ENCODE peak calls at places on chromosomes 12 and 14, in seven cellular contexts. C, Y, R, U, W, S and V are unnamed samples.
A peak's percentile ranks its signal among the peaks of the same experiment; 100 is the strongest.

GRCh38 chr12:109998241-109998903 is 858 bp upstream of the ANKRD13A start:
- DNase-seq in C (no peak), Y (no peak), R (no peak), U (no peak), W (no peak), S (no peak), V (no peak)

GRCh38 chr12:98296462-98297079 is 218.8 kb upstream of the TMPO start:
- DNase-seq in C (no peak), Y (no peak), R (no peak), U (no peak), W (no peak), S (peak; percentile 18), V (no peak)

GRCh38 chr12:6367065-6367968 is 8.0 kb downstream of the SCNN1A start:
- DNase-seq in C (no peak), Y (no peak), R (no peak), U (no peak), W (no peak), S (no peak), V (peak; percentile 43)

GRCh38 chr14:92751819-92752218 is 3.4 kb upstream of the LGMN start:
- DNase-seq in C (no peak), Y (no peak), R (no peak), U (no peak), W (no peak), S (no peak), V (no peak)

GRCh38 chr14:36976571-36977023 is 195.8 kb downstream of the SLC25A21 start:
- DNase-seq in C (no peak), Y (no peak), R (no peak), U (no peak), W (no peak), S (peak; percentile 81), V (no peak)

GRCh38 chr12:131452444-131452860 is 258.4 kb upstream of the SFSWAP start:
- DNase-seq in C (no peak), Y (no peak), R (no peak), U (no peak), W (peak; percentile 39), S (no peak), V (no peak)

GRCh38 chr14:39060818-39061437 is 42.1 kb downstream of the SEC23A start:
- DNase-seq in C (no peak), Y (no peak), R (no peak), U (no peak), W (peak; percentile 36), S (no peak), V (no peak)

GRCh38 chr12:118704517-118704916 is 276.8 kb upstream of the SRRM4 start:
- DNase-seq in C (no peak), Y (no peak), R (no peak), U (no peak), W (no peak), S (no peak), V (no peak)

GRCh38 chr14:61527325-61528100 is 167.8 kb upstream of the HIF1A start:
- DNase-seq in C (no peak), Y (no peak), R (no peak), U (no peak), W (no peak), S (peak; percentile 67), V (no peak)

GRCh38 chr14:104346112-104346462 is 207.7 kb downstream of the KIF26A start:
- DNase-seq in C (no peak), Y (no peak), R (no peak), U (no peak), W (no peak), S (no peak), V (no peak)

GRCh38 chr12:62438098-62438692 is 28.4 kb upstream of the MON2 start:
- DNase-seq in C (no peak), Y (peak; percentile 15), R (peak; percentile 31), U (no peak), W (no peak), S (peak; percentile 56), V (peak; percentile 31)

DNA sequence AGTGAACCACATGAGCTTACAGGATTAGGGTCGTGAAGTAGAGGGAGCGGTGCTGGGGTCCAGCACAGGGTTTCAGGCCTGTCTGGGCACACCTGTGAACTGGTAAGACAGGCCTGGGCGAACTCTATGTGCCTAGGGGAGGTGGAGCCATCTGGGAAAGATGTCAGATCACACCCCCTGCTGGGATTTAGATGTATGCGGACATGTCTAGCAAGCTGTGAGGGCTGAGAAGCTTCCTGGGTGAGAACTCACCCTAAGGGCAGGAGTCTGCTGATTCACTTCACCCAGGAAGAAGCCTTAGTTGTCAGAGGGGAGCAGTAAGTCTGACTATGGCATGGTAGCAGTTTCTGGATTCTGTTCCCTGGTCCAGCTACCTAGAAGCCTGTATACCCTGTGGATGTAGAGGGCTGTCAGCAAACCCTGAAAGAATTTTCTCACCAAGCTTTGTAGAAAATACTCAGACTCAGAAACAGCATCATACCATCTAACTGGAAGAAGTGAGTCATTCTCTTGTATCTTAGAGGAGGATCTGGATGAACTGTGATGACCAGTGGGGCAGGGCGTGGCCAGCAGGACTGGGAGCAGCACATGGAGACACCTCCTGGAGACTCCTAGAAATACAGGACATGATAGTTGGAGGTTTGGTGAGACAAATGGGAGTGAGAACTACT is 11.2 kb upstream of the PYGL start:
- DNase-seq in C (peak; percentile 82), Y (peak; percentile 96), R (no peak), U (no peak), W (no peak), S (peak; percentile 100), V (peak; percentile 59)
- TF ChIP-seq CTCF in C (peak; percentile 9), Y (peak; percentile 77), R (no peak), U (peak; percentile 59), W (peak; percentile 23), S (peak; percentile 63), V (peak; percentile 58)

DNA sequence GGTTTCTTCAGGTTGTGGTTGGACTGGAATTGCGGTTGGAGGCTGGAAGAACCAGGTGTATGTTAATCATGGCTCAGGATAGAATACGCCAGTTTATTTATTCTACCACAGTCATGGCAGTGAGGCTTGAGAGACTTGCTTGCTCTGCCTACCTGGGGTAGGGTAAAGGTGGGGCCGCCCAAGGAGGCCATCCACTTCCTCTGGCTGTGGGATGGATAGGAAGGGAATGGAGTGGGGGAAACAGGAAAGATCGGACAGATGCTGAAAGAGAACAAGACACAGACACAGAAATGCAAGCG is 8.1 kb downstream of the SHMT2 start:
- DNase-seq in C (no peak), Y (no peak), R (no peak), U (no peak), W (no peak), S (peak; percentile 58), V (no peak)
- H3K4me3 ChIP-seq in C (peak overlapping the region; percentile 65), Y (no peak overlapping the region), R (peak overlapping the region; percentile 54), U (no peak overlapping the region), W (no peak overlapping the region), S (no peak overlapping the region), V (no peak overlapping the region)

DNA sequence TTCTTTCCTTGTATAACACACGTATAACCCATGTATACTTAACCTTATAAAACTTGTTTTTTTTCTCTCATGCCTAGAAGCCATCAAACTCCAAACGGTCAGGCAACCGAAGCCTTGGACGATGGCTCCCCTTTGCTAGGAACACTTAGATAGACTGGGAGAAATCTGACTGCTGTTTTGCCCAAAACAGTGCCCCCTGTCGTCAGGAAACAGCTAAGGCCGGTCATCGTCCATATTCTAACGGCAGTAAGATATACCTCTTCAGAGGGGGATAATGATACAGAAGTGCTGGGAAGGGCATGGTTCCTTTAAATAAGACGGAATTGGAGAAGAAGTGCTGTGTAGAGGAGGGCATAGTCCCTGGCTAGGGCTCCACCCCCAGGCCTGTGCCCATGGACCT is 130.5 kb downstream of the SLC41A2 start:
- DNase-seq in C (no peak), Y (no peak), R (no peak), U (no peak), W (no peak), S (no peak), V (no peak)
- TF ChIP-seq CTCF in C (peak; percentile 13), Y (peak; percentile 53), R (no peak), U (peak; percentile 33), W (peak; percentile 2), S (peak; percentile 31), V (peak; percentile 33)

DNA sequence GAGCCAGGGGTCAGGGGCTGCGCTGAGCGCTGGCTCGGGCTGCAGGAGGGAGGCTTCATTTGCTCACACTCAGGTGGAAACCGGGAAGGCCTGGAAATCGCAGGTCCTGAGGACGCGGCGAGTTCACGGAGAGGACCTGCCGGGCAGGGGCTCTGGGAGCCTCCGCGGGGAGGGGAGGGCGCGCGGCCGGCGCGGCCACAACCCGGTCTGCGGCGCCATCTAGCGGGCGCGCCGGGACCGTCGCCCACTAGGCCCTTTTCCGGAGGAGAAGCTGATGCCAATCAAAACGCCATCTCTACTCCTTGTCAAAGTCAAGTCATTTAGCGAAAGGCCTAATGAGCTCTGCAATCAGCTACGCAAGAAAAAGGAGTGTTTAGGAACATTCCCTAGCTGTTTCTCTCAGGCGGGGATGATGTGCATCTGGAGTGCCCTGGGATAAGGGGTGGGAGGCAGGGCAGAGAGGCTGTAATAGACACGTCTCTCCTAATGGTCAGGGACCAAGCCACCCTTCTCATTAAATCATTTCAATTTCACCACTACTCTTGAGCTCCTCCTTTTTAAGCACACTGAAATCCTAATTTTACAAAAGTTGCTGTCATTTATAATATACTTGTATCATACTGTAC is 885.8 kb upstream of the TMEM132C start:
- DNase-seq in C (peak; percentile 33), Y (no peak), R (peak; percentile 20), U (no peak), W (peak; percentile 27), S (peak; percentile 36), V (no peak)
- H3K4me3 ChIP-seq in C (no peak overlapping the region), Y (peak overlapping the region; percentile 44), R (peak overlapping the region; percentile 28), U (no peak overlapping the region), W (no peak overlapping the region), S (no peak overlapping the region), V (peak overlapping the region; percentile 39)

GRCh38 chr14:22124071-22124613 is 450.5 kb upstream of the OR4E1 start:
- DNase-seq in C (no peak), Y (no peak), R (no peak), U (no peak), W (no peak), S (no peak), V (no peak)

GRCh38 chr14:22123188-22123560 is 449.6 kb upstream of the OR4E1 start:
- DNase-seq in C (no peak), Y (no peak), R (no peak), U (no peak), W (no peak), S (peak; percentile 79), V (no peak)

GRCh38 chr14:22118894-22119477 is 445.4 kb upstream of the OR4E1 start:
- DNase-seq in C (no peak), Y (no peak), R (no peak), U (no peak), W (no peak), S (peak; percentile 42), V (no peak)

GRCh38 chr14:22122227-22123187 is 448.9 kb upstream of the OR4E1 start:
- DNase-seq in C (no peak), Y (no peak), R (no peak), U (no peak), W (no peak), S (peak; percentile 63), V (no peak)
- TF ChIP-seq CTCF in C (no peak), Y (peak; percentile 44), R (no peak), U (no peak), W (peak; percentile 32), S (peak; percentile 54), V (peak; percentile 23)